ENCODE peak calls at places on chromosomes 7 and 10, in five cellular contexts. B is HCEC 1CT, J is kidney epithelial cell, F is tibial artery, P is T-helper 1 cell. X is an unnamed sample.

GRCh38 chr7:80825499-80825898 is 93.4 kb downstream of the SEMA3C start:
- DNase-seq in B (no peak), J (no peak), F (no peak), P (no peak), X (no peak)

GRCh38 chr10:110534571-110534970 is 32.9 kb upstream of the SMC3 start:
- DNase-seq in B (no peak), J (no peak), F (no peak), P (no peak), X (no peak)

GRCh38 chr10:73922007-73922863 is 11.3 kb downstream of the PLAU start:
- DNase-seq in B (no peak), J (no peak), F (no peak), P (peak), X (no peak)

GRCh38 chr10:77456414-77456813 is 181.2 kb downstream of the KCNMA1 start:
- DNase-seq in B (no peak), J (no peak), F (no peak), P (no peak), X (no peak)

GRCh38 chr10:91591792-91592165 is 41.1 kb downstream of the PPP1R3C start:
- DNase-seq in B (no peak), J (no peak), F (no peak), P (no peak), X (no peak)

GRCh38 chr10:118356628-118357027 is 14.5 kb upstream of the FAM204A start:
- DNase-seq in B (no peak), J (no peak), F (no peak), P (no peak), X (no peak)

GRCh38 chr10:59382831-59383295 is 20.5 kb upstream of the FAM13C start:
- DNase-seq in B (peak), J (no peak), F (no peak), P (no peak), X (no peak)

GRCh38 chr7:39414669-39415035 is 151.6 kb upstream of the YAE1 start:
- DNase-seq in B (no peak), J (no peak), F (no peak), P (no peak), X (no peak)

GRCh38 chr10:52517017-52517416 is 202.9 kb downstream of the DKK1 start:
- DNase-seq in B (no peak), J (no peak), F (no peak), P (no peak), X (no peak)